ENCODE peak calls at places on chromosomes 5 and 9, in six cellular contexts. One of them, this sample, is unnamed.
A peak's percentile ranks its signal among the peaks of the same experiment; 100 is the strongest.

GRCh38 chr5:173547579-173547978 is 68.9 kb downstream of the BOD1 start:
- DNase-seq in endothelial cell: no peak
- DNase-seq in iPS-NIHi11: no peak
- DNase-seq in activated gamma-delta T cell treated with Interleukin-2 at 50 U/mL for 16 hours: no peak
- DNase-seq in MCF 10A: peak; percentile 22
- DNase-seq in omental fat pad: no peak
- DNase-seq in this sample: no peak

GRCh38 chr9:77595426-77596051 is 52.6 kb downstream of the GNA14 start:
- DNase-seq in endothelial cell: no peak
- DNase-seq in iPS-NIHi11: no peak
- DNase-seq in activated gamma-delta T cell treated with Interleukin-2 at 50 U/mL for 16 hours: no peak
- DNase-seq in MCF 10A: no peak
- DNase-seq in omental fat pad: no peak
- DNase-seq in this sample: peak; percentile 38

GRCh38 chr9:37311938-37312730 is 110.4 kb upstream of the GRHPR start:
- DNase-seq in endothelial cell: no peak
- DNase-seq in iPS-NIHi11: no peak
- DNase-seq in activated gamma-delta T cell treated with Interleukin-2 at 50 U/mL for 16 hours: no peak
- DNase-seq in MCF 10A: peak; percentile 37
- DNase-seq in omental fat pad: no peak
- DNase-seq in this sample: no peak

GRCh38 chr5:178416919-178417318 is 173.3 kb downstream of the COL23A1 start:
- DNase-seq in endothelial cell: no peak
- DNase-seq in iPS-NIHi11: no peak
- DNase-seq in activated gamma-delta T cell treated with Interleukin-2 at 50 U/mL for 16 hours: no peak
- DNase-seq in MCF 10A: peak; percentile 44
- DNase-seq in omental fat pad: no peak
- DNase-seq in this sample: peak; percentile 62

GRCh38 chr5:585962-586628 is 26.0 kb upstream of the CEP72 start:
- DNase-seq in endothelial cell: no peak
- DNase-seq in iPS-NIHi11: no peak
- DNase-seq in activated gamma-delta T cell treated with Interleukin-2 at 50 U/mL for 16 hours: no peak
- DNase-seq in MCF 10A: no peak
- DNase-seq in omental fat pad: no peak
- DNase-seq in this sample: peak; percentile 32

GRCh38 chr9:92097997-92098482 is 17.2 kb downstream of the SPTLC1 start:
- DNase-seq in endothelial cell: peak; percentile 84
- DNase-seq in iPS-NIHi11: no peak
- DNase-seq in activated gamma-delta T cell treated with Interleukin-2 at 50 U/mL for 16 hours: peak; percentile 59
- DNase-seq in MCF 10A: peak; percentile 89
- DNase-seq in omental fat pad: peak; percentile 74
- DNase-seq in this sample: peak; percentile 62

GRCh38 chr9:94533601-94534000 is 21.3 kb upstream of the PCAT7 start:
- DNase-seq in endothelial cell: no peak
- DNase-seq in iPS-NIHi11: no peak
- DNase-seq in activated gamma-delta T cell treated with Interleukin-2 at 50 U/mL for 16 hours: no peak
- DNase-seq in MCF 10A: no peak
- DNase-seq in omental fat pad: no peak
- DNase-seq in this sample: no peak

GRCh38 chr5:51567636-51568035 is 184.4 kb downstream of the ISL1 start:
- DNase-seq in endothelial cell: no peak
- DNase-seq in iPS-NIHi11: no peak
- DNase-seq in activated gamma-delta T cell treated with Interleukin-2 at 50 U/mL for 16 hours: no peak
- DNase-seq in MCF 10A: no peak
- DNase-seq in omental fat pad: no peak
- DNase-seq in this sample: no peak

GRCh38 chr5:6847896-6848295 is 134.7 kb downstream of the TENT4A start:
- DNase-seq in endothelial cell: no peak
- DNase-seq in iPS-NIHi11: no peak
- DNase-seq in activated gamma-delta T cell treated with Interleukin-2 at 50 U/mL for 16 hours: no peak
- DNase-seq in MCF 10A: no peak
- DNase-seq in omental fat pad: no peak
- DNase-seq in this sample: no peak

GRCh38 chr9:93280661-93281259 is 96.8 kb downstream of the WNK2 start:
- DNase-seq in endothelial cell: no peak
- DNase-seq in iPS-NIHi11: no peak
- DNase-seq in activated gamma-delta T cell treated with Interleukin-2 at 50 U/mL for 16 hours: no peak
- DNase-seq in MCF 10A: no peak
- DNase-seq in omental fat pad: no peak
- DNase-seq in this sample: no peak

GRCh38 chr5:155154973-155155372 is 141.4 kb downstream of the KIF4B start:
- DNase-seq in endothelial cell: no peak
- DNase-seq in iPS-NIHi11: no peak
- DNase-seq in activated gamma-delta T cell treated with Interleukin-2 at 50 U/mL for 16 hours: no peak
- DNase-seq in MCF 10A: no peak
- DNase-seq in omental fat pad: no peak
- DNase-seq in this sample: no peak

GRCh38 chr5:18876565-18876964 is 1111.4 kb downstream of the CDH18 start:
- DNase-seq in endothelial cell: no peak
- DNase-seq in iPS-NIHi11: no peak
- DNase-seq in activated gamma-delta T cell treated with Interleukin-2 at 50 U/mL for 16 hours: no peak
- DNase-seq in MCF 10A: no peak
- DNase-seq in omental fat pad: no peak
- DNase-seq in this sample: no peak

GRCh38 chr5:21862986-21863385 is 990.2 kb downstream of the CDH12 start:
- DNase-seq in endothelial cell: no peak
- DNase-seq in iPS-NIHi11: no peak
- DNase-seq in activated gamma-delta T cell treated with Interleukin-2 at 50 U/mL for 16 hours: no peak
- DNase-seq in MCF 10A: no peak
- DNase-seq in omental fat pad: no peak
- DNase-seq in this sample: no peak

GRCh38 chr5:160450164-160450932 is 28.7 kb downstream of the PTTG1 start:
- DNase-seq in endothelial cell: no peak
- DNase-seq in iPS-NIHi11: no peak
- DNase-seq in activated gamma-delta T cell treated with Interleukin-2 at 50 U/mL for 16 hours: no peak
- DNase-seq in MCF 10A: no peak
- DNase-seq in omental fat pad: no peak
- DNase-seq in this sample: no peak

GRCh38 chr5:138635268-138635667 is 60.1 kb upstream of the HSPA9 start:
- DNase-seq in endothelial cell: no peak
- DNase-seq in iPS-NIHi11: no peak
- DNase-seq in activated gamma-delta T cell treated with Interleukin-2 at 50 U/mL for 16 hours: no peak
- DNase-seq in MCF 10A: no peak
- DNase-seq in omental fat pad: no peak
- DNase-seq in this sample: peak; percentile 64

GRCh38 chr5:135262364-135262763 is 136.7 kb downstream of the MACROH2A1 start:
- DNase-seq in endothelial cell: no peak
- DNase-seq in iPS-NIHi11: no peak
- DNase-seq in activated gamma-delta T cell treated with Interleukin-2 at 50 U/mL for 16 hours: no peak
- DNase-seq in MCF 10A: no peak
- DNase-seq in omental fat pad: no peak
- DNase-seq in this sample: no peak

GRCh38 chr5:150320048-150320555 is 17.4 kb upstream of the ARSI start:
- DNase-seq in endothelial cell: no peak
- DNase-seq in iPS-NIHi11: peak; percentile 37
- DNase-seq in activated gamma-delta T cell treated with Interleukin-2 at 50 U/mL for 16 hours: no peak
- DNase-seq in MCF 10A: peak; percentile 98
- DNase-seq in omental fat pad: peak; percentile 45
- DNase-seq in this sample: peak; percentile 89

GRCh38 chr9:4167040-4167671 is 132.7 kb downstream of the GLIS3 start:
- DNase-seq in endothelial cell: no peak
- DNase-seq in iPS-NIHi11: no peak
- DNase-seq in activated gamma-delta T cell treated with Interleukin-2 at 50 U/mL for 16 hours: no peak
- DNase-seq in MCF 10A: peak; percentile 88
- DNase-seq in omental fat pad: no peak
- DNase-seq in this sample: no peak

GRCh38 chr9:8533681-8534080 is 734.1 kb upstream of the DMAC1 start:
- DNase-seq in endothelial cell: no peak
- DNase-seq in iPS-NIHi11: no peak
- DNase-seq in activated gamma-delta T cell treated with Interleukin-2 at 50 U/mL for 16 hours: no peak
- DNase-seq in MCF 10A: no peak
- DNase-seq in omental fat pad: no peak
- DNase-seq in this sample: no peak

GRCh38 chr5:174680901-174681565 is 43.3 kb upstream of the MSX2 start:
- DNase-seq in endothelial cell: no peak
- DNase-seq in iPS-NIHi11: no peak
- DNase-seq in activated gamma-delta T cell treated with Interleukin-2 at 50 U/mL for 16 hours: no peak
- DNase-seq in MCF 10A: no peak
- DNase-seq in omental fat pad: no peak
- DNase-seq in this sample: peak; percentile 74

GRCh38 chr5:93346301-93346700 is 234.7 kb downstream of the NR2F1-AS1 start:
- DNase-seq in endothelial cell: no peak
- DNase-seq in iPS-NIHi11: no peak
- DNase-seq in activated gamma-delta T cell treated with Interleukin-2 at 50 U/mL for 16 hours: no peak
- DNase-seq in MCF 10A: no peak
- DNase-seq in omental fat pad: no peak
- DNase-seq in this sample: no peak

GRCh38 chr5:150619359-150620230 is 20.9 kb upstream of the SYNPO start:
- DNase-seq in endothelial cell: no peak
- DNase-seq in iPS-NIHi11: no peak
- DNase-seq in activated gamma-delta T cell treated with Interleukin-2 at 50 U/mL for 16 hours: no peak
- DNase-seq in MCF 10A: no peak
- DNase-seq in omental fat pad: no peak
- DNase-seq in this sample: no peak

GRCh38 chr5:112880219-112880964 is 19.3 kb downstream of the SRP19 start:
- DNase-seq in endothelial cell: no peak
- DNase-seq in iPS-NIHi11: no peak
- DNase-seq in activated gamma-delta T cell treated with Interleukin-2 at 50 U/mL for 16 hours: no peak
- DNase-seq in MCF 10A: no peak
- DNase-seq in omental fat pad: no peak
- DNase-seq in this sample: no peak

GRCh38 chr5:107887181-107887580 is 216.4 kb upstream of the EFNA5 start:
- DNase-seq in endothelial cell: no peak
- DNase-seq in iPS-NIHi11: no peak
- DNase-seq in activated gamma-delta T cell treated with Interleukin-2 at 50 U/mL for 16 hours: no peak
- DNase-seq in MCF 10A: no peak
- DNase-seq in omental fat pad: no peak
- DNase-seq in this sample: no peak

GRCh38 chr9:136441681-136442245 is 2.1 kb upstream of the INPP5E start:
- DNase-seq in endothelial cell: no peak
- DNase-seq in iPS-NIHi11: no peak
- DNase-seq in activated gamma-delta T cell treated with Interleukin-2 at 50 U/mL for 16 hours: no peak
- DNase-seq in MCF 10A: no peak
- DNase-seq in omental fat pad: no peak
- DNase-seq in this sample: no peak

GRCh38 chr9:69476797-69477196 is 151.8 kb downstream of the ENTREP1 start:
- DNase-seq in endothelial cell: no peak
- DNase-seq in iPS-NIHi11: no peak
- DNase-seq in activated gamma-delta T cell treated with Interleukin-2 at 50 U/mL for 16 hours: no peak
- DNase-seq in MCF 10A: no peak
- DNase-seq in omental fat pad: no peak
- DNase-seq in this sample: no peak

GRCh38 chr5:43802119-43802518 is 199.1 kb downstream of the NNT start:
- DNase-seq in endothelial cell: no peak
- DNase-seq in iPS-NIHi11: no peak
- DNase-seq in activated gamma-delta T cell treated with Interleukin-2 at 50 U/mL for 16 hours: no peak
- DNase-seq in MCF 10A: no peak
- DNase-seq in omental fat pad: no peak
- DNase-seq in this sample: no peak

GRCh38 chr5:150120062-150120441 is 33.7 kb upstream of the CSF1R start:
- DNase-seq in endothelial cell: no peak
- DNase-seq in iPS-NIHi11: no peak
- DNase-seq in activated gamma-delta T cell treated with Interleukin-2 at 50 U/mL for 16 hours: no peak
- DNase-seq in MCF 10A: no peak
- DNase-seq in omental fat pad: no peak
- DNase-seq in this sample: peak; percentile 41

GRCh38 chr5:67381240-67381875 is 184.8 kb upstream of the CD180 start:
- DNase-seq in endothelial cell: no peak
- DNase-seq in iPS-NIHi11: no peak
- DNase-seq in activated gamma-delta T cell treated with Interleukin-2 at 50 U/mL for 16 hours: no peak
- DNase-seq in MCF 10A: no peak
- DNase-seq in omental fat pad: no peak
- DNase-seq in this sample: no peak

GRCh38 chr5:50445281-50445949 is 4.3 kb upstream of the EMB start:
- DNase-seq in endothelial cell: no peak
- DNase-seq in iPS-NIHi11: no peak
- DNase-seq in activated gamma-delta T cell treated with Interleukin-2 at 50 U/mL for 16 hours: peak; percentile 28
- DNase-seq in MCF 10A: no peak
- DNase-seq in omental fat pad: no peak
- DNase-seq in this sample: no peak

GRCh38 chr5:149282027-149282965 is 10.6 kb downstream of the AFAP1L1 start:
- DNase-seq in endothelial cell: no peak
- DNase-seq in iPS-NIHi11: no peak
- DNase-seq in activated gamma-delta T cell treated with Interleukin-2 at 50 U/mL for 16 hours: no peak
- DNase-seq in MCF 10A: no peak
- DNase-seq in omental fat pad: no peak
- DNase-seq in this sample: no peak

GRCh38 chr5:172858990-172859811 is 25.1 kb downstream of the ERGIC1 start:
- DNase-seq in endothelial cell: no peak
- DNase-seq in iPS-NIHi11: no peak
- DNase-seq in activated gamma-delta T cell treated with Interleukin-2 at 50 U/mL for 16 hours: no peak
- DNase-seq in MCF 10A: no peak
- DNase-seq in omental fat pad: no peak
- DNase-seq in this sample: no peak

GRCh38 chr5:179731791-179732411 is 721 bp upstream of the MAML1 start:
- DNase-seq in endothelial cell: peak; percentile 6
- DNase-seq in iPS-NIHi11: no peak
- DNase-seq in activated gamma-delta T cell treated with Interleukin-2 at 50 U/mL for 16 hours: peak; percentile 5
- DNase-seq in MCF 10A: peak; percentile 93
- DNase-seq in omental fat pad: no peak
- DNase-seq in this sample: no peak

GRCh38 chr5:76709762-76710161 is 6.2 kb upstream of the F2R start:
- DNase-seq in endothelial cell: no peak
- DNase-seq in iPS-NIHi11: no peak
- DNase-seq in activated gamma-delta T cell treated with Interleukin-2 at 50 U/mL for 16 hours: no peak
- DNase-seq in MCF 10A: no peak
- DNase-seq in omental fat pad: no peak
- DNase-seq in this sample: no peak

GRCh38 chr5:561408-561807 is 37.2 kb upstream of the SLC9A3 start:
- DNase-seq in endothelial cell: no peak
- DNase-seq in iPS-NIHi11: no peak
- DNase-seq in activated gamma-delta T cell treated with Interleukin-2 at 50 U/mL for 16 hours: no peak
- DNase-seq in MCF 10A: no peak
- DNase-seq in omental fat pad: no peak
- DNase-seq in this sample: no peak

GRCh38 chr9:75885652-75886051 is 4.8 kb upstream of the PCSK5 start:
- DNase-seq in endothelial cell: no peak
- DNase-seq in iPS-NIHi11: no peak
- DNase-seq in activated gamma-delta T cell treated with Interleukin-2 at 50 U/mL for 16 hours: no peak
- DNase-seq in MCF 10A: no peak
- DNase-seq in omental fat pad: no peak
- DNase-seq in this sample: no peak

GRCh38 chr5:80275347-80275746 is 19.5 kb upstream of the SERINC5 start:
- DNase-seq in endothelial cell: peak; percentile 18
- DNase-seq in iPS-NIHi11: peak; percentile 46
- DNase-seq in activated gamma-delta T cell treated with Interleukin-2 at 50 U/mL for 16 hours: no peak
- DNase-seq in MCF 10A: peak; percentile 30
- DNase-seq in omental fat pad: no peak
- DNase-seq in this sample: no peak